ENCODE peak calls at places on chromosomes 3 and 15, in four cellular contexts. Y is endothelial cell of umbilical vein, T is vagina, M is Peyer's patch. K is an unnamed sample.

GRCh38 chr3:186849392-186849975 is 7.0 kb downstream of the ADIPOQ start:
- DNase-seq in Y (peak), M (no peak), T (no peak), K (peak)

GRCh38 chr3:115040673-115041286 is 106.3 kb downstream of the ZBTB20 start:
- DNase-seq in T (no peak), M (no peak), Y (peak), K (peak)

GRCh38 chr3:45967724-45968123 is 24.5 kb downstream of the CXCR6 start:
- DNase-seq in M (no peak), Y (no peak), T (no peak), K (no peak)

GRCh38 chr3:9129366-9129765 is 120.1 kb downstream of the SRGAP3 start:
- DNase-seq in Y (no peak), M (no peak), T (no peak), K (no peak)

GRCh38 chr3:71589132-71589531 is 5.6 kb upstream of the FOXP1 start:
- DNase-seq in T (no peak), M (no peak), Y (no peak), K (no peak)

GRCh38 chr3:168094877-168095610 is 680 bp downstream of the GOLIM4 start:
- DNase-seq in Y (peak), M (peak), T (no peak), K (peak)

GRCh38 chr3:184524981-184525336 is 36.6 kb upstream of the EPHB3 start:
- DNase-seq in T (no peak), Y (no peak), M (no peak), K (no peak)

GRCh38 chr15:31435256-31435781 is 108.7 kb downstream of the KLF13 start:
- DNase-seq in M (peak), T (peak), Y (peak), K (peak)

GRCh38 chr15:96374494-96374893 is 44.0 kb downstream of the NR2F2 start:
- DNase-seq in Y (no peak), M (no peak), T (no peak), K (no peak)

GRCh38 chr3:97138914-97139541 is 324.6 kb downstream of the EPHA6 start:
- DNase-seq in T (no peak), Y (no peak), M (no peak), K (peak)

GRCh38 chr3:108448593-108448992 is 61.8 kb downstream of the MYH15 start:
- DNase-seq in T (no peak), M (no peak), Y (no peak), K (no peak)

GRCh38 chr3:63807901-63808589 is 11.1 kb upstream of the C3orf49 start:
- DNase-seq in Y (peak), M (no peak), T (no peak), K (no peak)

GRCh38 chr3:108153451-108153981 is 62.7 kb upstream of the CD47 start:
- DNase-seq in M (no peak), Y (peak), T (no peak), K (peak)

GRCh38 chr15:64845183-64845611 is 3.5 kb downstream of the PLEKHO2 start:
- DNase-seq in T (no peak), Y (peak), M (no peak), K (peak)

GRCh38 chr15:64844576-64845140 is 2.9 kb downstream of the PLEKHO2 start:
- DNase-seq in M (no peak), Y (no peak), T (no peak), K (peak)

GRCh38 chr15:64847016-64847415 is 5.3 kb downstream of the PLEKHO2 start:
- DNase-seq in Y (no peak), T (no peak), M (no peak), K (no peak)

GRCh38 chr15:64846246-64846645 is 4.5 kb downstream of the PLEKHO2 start:
- DNase-seq in T (no peak), Y (no peak), M (no peak), K (no peak)

GRCh38 chr15:64845826-64846225 is 4.1 kb downstream of the PLEKHO2 start:
- DNase-seq in Y (no peak), T (no peak), M (no peak), K (no peak)
- TF ChIP-seq POLR2A in Y (no peak), T (no peak), M (no peak), K (no peak)

GRCh38 chr3:194061421-194062029 is 74.4 kb upstream of the HES1 start:
- DNase-seq in Y (no peak), T (no peak), M (no peak), K (no peak)
- TF ChIP-seq POLR2A in Y (no peak), T (no peak), M (no peak), K (no peak)

DNA sequence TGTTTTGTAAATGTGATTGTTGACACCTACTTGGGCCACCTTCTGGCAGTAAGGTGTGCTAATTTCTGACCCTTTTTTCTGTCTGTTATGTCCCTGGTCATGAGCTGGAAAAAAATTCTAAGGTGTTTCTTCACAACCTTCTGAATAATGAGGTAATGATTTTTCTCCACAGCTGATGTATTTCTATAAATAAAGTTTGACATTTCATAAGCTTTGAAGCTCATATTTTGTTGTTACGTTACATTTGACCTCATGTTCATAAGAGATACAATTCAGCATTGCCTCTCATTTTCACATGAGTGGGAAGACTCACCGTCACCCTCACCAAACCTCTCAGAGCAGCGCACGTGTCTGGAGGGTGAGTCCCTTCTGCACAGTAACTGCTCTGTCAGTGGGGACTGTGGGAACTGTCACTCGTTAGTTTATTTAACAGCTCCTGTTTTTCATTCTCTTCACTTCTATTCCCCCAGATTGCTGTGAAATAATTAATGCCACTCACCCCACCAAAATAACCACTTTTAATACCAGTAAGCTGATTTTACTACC is 140.9 kb downstream of the PLCL2 start:
- DNase-seq in M (no peak), Y (no peak), T (no peak), K (no peak)
- TF ChIP-seq POLR2A in M (no peak), Y (no peak), T (no peak), K (no peak)

DNA sequence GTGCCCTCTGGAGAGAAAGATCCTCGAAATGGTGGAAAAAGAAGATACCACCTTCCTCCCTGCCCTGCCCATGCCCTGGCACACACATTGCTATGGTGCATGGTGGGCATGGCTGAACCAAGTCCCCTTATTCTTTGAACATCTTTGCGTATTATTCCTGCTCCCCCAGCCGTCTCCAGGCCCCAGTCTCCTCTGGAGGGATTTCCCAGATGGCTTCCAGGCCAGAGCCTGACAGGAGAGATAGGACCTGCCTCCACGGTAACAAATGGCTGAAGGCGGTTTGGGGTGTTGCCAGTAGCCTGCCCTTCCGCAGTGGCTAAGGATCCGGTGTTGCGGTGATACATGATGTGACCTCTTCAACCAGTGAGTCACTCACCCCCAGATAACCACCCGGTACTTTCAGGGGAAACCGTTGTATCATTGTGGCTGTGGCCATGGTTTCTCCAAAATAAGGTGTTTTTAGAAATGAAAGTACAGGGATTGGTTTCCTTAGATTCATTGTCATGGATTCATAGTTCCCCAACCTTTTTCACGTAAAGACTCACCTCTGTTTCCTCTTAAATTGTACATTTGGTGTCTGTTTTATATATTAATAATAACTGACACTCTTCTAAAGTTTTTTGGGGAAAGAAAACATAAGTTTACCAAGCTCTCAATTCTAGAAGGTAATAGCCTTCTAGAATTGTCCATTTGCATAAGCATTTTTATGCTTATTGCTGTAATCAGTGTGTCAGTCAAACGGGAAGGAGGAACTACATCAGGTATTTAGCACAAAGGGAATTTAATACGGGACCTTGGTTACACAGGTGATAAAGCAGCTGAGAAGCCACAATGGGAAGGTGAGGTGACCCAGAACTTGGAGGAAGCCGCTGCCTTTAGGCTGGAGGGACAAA is 25.9 kb downstream of the SMAD3 start:
- DNase-seq in Y (peak), T (no peak), M (no peak), K (peak)
- TF ChIP-seq POLR2A in Y (peak), T (no peak), M (no peak), K (no peak)

GRCh38 chr3:172056416-172056815 is 17.0 kb downstream of the FNDC3B start:
- DNase-seq in Y (no peak), M (no peak), T (no peak), K (no peak)

GRCh38 chr3:172051310-172051956 is 12.1 kb downstream of the FNDC3B start:
- DNase-seq in M (no peak), Y (no peak), T (no peak), K (no peak)

GRCh38 chr3:172052405-172052804 is 13.0 kb downstream of the FNDC3B start:
- DNase-seq in M (no peak), Y (no peak), T (no peak), K (no peak)

GRCh38 chr3:172051957-172052354 is 12.6 kb downstream of the FNDC3B start:
- DNase-seq in Y (no peak), T (no peak), M (no peak), K (no peak)

DNA sequence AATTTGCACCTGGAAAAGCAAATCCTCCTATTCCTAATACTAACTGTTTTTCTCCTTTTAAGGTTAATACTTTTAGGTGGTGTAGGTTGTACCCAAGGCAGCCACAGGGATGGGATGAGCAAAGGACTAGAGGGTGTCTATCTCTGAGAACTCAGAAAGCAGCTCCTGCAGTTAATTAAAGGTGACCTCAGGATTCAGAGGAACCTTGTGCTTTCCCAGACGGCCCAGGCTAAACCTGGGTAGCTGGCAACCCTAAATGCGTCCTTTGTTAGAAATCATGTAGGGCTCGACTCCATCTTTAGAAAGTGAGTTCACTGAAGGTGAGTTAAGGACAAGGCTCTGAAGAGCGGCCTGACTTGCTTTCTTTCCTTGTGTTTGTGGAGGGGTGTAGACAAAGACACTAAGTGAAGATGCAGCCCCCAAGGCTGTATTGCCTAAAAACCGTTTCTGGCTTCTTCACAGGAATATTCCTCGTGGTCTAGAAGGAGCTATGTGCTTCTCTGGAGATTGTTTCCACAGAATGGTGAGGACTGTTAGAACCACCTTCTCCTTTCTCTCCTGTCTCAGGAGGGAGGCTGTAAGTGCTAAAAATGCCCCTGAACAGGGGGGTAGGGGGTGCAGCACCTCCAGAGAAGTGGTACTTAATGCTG is 14.9 kb downstream of the FNDC3B start:
- DNase-seq in M (no peak), T (no peak), Y (no peak), K (no peak)
- TF ChIP-seq POLR2A in M (no peak), T (no peak), Y (no peak), K (no peak)

DNA sequence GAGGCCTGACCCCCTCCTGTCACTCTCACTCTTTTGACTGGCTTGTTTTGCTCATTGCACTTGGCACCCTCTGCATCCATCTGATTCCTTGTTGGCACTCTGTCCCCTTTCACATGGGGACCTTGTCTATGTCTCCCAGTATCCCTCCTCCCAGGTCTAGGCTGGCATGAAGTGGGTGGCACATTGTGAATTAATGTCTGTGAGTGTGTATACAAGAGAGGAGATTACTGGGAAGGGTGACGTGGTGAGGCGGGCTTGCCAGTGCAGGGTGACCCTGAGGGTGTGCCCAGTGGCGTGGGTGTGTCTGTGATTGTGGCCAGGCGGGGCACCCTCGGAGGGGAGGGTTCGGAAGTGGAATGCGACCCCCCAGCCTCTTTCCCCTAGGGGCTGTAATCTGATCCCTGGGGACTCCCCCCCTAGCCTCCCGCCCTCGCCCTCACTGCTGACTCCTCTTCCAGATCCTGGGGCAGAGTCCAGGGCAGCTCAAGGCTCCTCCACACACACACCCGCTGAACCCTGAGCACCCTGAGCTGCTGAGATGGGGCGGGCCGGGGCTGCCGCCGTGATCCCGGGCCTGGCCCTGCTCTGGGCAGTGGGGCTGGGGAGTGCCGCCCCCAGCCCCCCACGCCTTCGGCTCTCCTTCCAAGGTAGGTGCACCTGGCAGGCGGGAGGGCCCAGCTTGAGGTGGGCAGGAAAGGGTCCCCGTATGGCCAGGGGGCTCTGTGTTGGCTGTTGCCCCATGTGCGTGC is at the start of gene SEMA3B:
- DNase-seq in T (no peak), M (peak), Y (no peak), K (no peak)
- TF ChIP-seq POLR2A in T (peak), M (peak), Y (no peak), K (no peak)

K was measured in erythroblast.